ENCODE peak calls at places on chromosomes 1 and 21, in six cellular contexts. Y, K, U, Z, O and V are unnamed samples.

GRCh38 chr21:26798856-26799751 is 46.1 kb downstream of the ADAMTS1 start:
- DNase-seq in Y (no peak), K (no peak), U (no peak), Z (no peak), O (no peak), V (no peak)

GRCh38 chr1:9728451-9729295 is 77.1 kb downstream of the PIK3CD start:
- DNase-seq in Y (no peak), K (no peak), U (no peak), Z (no peak), O (peak; percentile 63), V (no peak)

GRCh38 chr1:6461538-6462411 is 4.2 kb downstream of the TNFRSF25 start:
- DNase-seq in Y (no peak), K (no peak), U (no peak), Z (no peak), O (no peak), V (no peak)

GRCh38 chr21:32587112-32587511 is 1.8 kb upstream of the TCP10L start:
- DNase-seq in Y (no peak), K (no peak), U (no peak), Z (no peak), O (peak; percentile 47), V (no peak)

GRCh38 chr1:202656057-202656456 is 54.2 kb downstream of the SYT2 start:
- DNase-seq in Y (no peak), K (peak; percentile 59), U (no peak), Z (no peak), O (no peak), V (no peak)

GRCh38 chr1:222114536-222115156 is 372.8 kb upstream of the DUSP10 start:
- DNase-seq in Y (no peak), K (no peak), U (no peak), Z (no peak), O (no peak), V (no peak)

GRCh38 chr1:91611498-91611917 is 110.9 kb downstream of the CDC7 start:
- DNase-seq in Y (no peak), K (no peak), U (no peak), Z (no peak), O (no peak), V (no peak)

GRCh38 chr1:84632975-84633427 is 57.3 kb downstream of the SSX2IP start:
- DNase-seq in Y (no peak), K (no peak), U (no peak), Z (no peak), O (no peak), V (no peak)

GRCh38 chr1:172851077-172851476 is 192.2 kb downstream of the FASLG start:
- DNase-seq in Y (no peak), K (no peak), U (no peak), Z (no peak), O (no peak), V (no peak)

GRCh38 chr21:38258803-38259485 is 2.2 kb downstream of the KCNJ15 start:
- DNase-seq in Y (no peak), K (no peak), U (no peak), Z (no peak), O (no peak), V (no peak)

GRCh38 chr1:25631750-25632495 is 15.3 kb downstream of the MAN1C1 start:
- DNase-seq in Y (no peak), K (peak; percentile 27), U (no peak), Z (peak; percentile 51), O (no peak), V (no peak)

GRCh38 chr1:175191654-175192053 is 922 bp downstream of the KIAA0040 start:
- DNase-seq in Y (no peak), K (no peak), U (no peak), Z (no peak), O (no peak), V (no peak)

GRCh38 chr1:175192630-175193338 is at the start of gene KIAA0040:
- DNase-seq in Y (no peak), K (peak; percentile 72), U (peak; percentile 78), Z (peak; percentile 67), O (peak; percentile 89), V (no peak)

GRCh38 chr1:175195281-175195680 is 2.7 kb upstream of the KIAA0040 start:
- DNase-seq in Y (no peak), K (no peak), U (no peak), Z (no peak), O (no peak), V (no peak)

GRCh38 chr1:175193339-175193950 is 869 bp upstream of the KIAA0040 start:
- DNase-seq in Y (no peak), K (no peak), U (no peak), Z (no peak), O (no peak), V (no peak)

GRCh38 chr1:175192111-175192629 is 406 bp downstream of the KIAA0040 start:
- DNase-seq in Y (no peak), K (peak; percentile 60), U (peak; percentile 85), Z (peak; percentile 61), O (peak; percentile 81), V (no peak)
- H3K27ac ChIP-seq in Y (peak overlapping the region; percentile 94), K (no peak overlapping the region), U (peak overlapping the region; percentile 97), Z (peak overlapping the region; percentile 80), O (no peak overlapping the region), V (peak overlapping the region; percentile 90)

DNA sequence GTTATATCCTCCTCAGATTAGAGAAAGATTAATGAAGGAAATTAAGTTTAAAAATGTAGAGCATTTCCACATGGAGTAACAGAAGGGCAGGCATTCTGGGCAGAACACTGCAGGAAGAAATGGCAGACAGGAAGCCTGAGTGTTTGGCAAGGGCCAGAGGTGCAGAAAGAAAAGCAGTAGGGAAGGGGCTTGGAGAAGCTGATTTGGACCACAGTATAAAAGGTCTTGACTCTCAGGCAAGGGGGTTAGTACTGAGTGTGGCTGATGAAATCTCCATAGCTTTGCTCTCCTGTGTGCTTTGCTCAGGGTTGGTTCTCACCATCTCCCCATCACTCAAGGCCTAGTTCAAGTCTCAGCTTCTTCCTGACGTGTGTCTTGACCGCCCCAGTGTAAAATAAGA is 80.2 kb downstream of the SLC45A1 start:
- DNase-seq in Y (no peak), K (no peak), U (no peak), Z (no peak), O (no peak), V (peak; percentile 72)
- H3K27ac ChIP-seq in Y (peak overlapping the region; percentile 84), K (no peak overlapping the region), U (peak overlapping the region; percentile 71), Z (peak overlapping the region; percentile 73), O (no peak overlapping the region), V (peak overlapping the region; percentile 49)

GRCh38 chr1:151512326-151512725 is 1.1 kb downstream of the CGN start:
- DNase-seq in Y (no peak), K (no peak), U (no peak), Z (no peak), O (no peak), V (no peak)
- H3K27ac ChIP-seq in Y (peak overlapping the region; percentile 74), K (no peak overlapping the region), U (peak overlapping the region; percentile 94), Z (no peak overlapping the region), O (no peak overlapping the region), V (no peak overlapping the region)

GRCh38 chr1:156892190-156893047 is 1.1 kb upstream of the PEAR1 start:
- DNase-seq in Y (no peak), K (peak; percentile 97), U (peak; percentile 84), Z (peak; percentile 93), O (peak; percentile 98), V (no peak)

GRCh38 chr1:156895408-156895874 is 1.9 kb downstream of the PEAR1 start:
- DNase-seq in Y (no peak), K (no peak), U (no peak), Z (no peak), O (no peak), V (no peak)

GRCh38 chr1:156894001-156894400 is 483 bp downstream of the PEAR1 start:
- DNase-seq in Y (no peak), K (no peak), U (no peak), Z (no peak), O (no peak), V (no peak)

GRCh38 chr1:156894711-156895407 is 1.3 kb downstream of the PEAR1 start:
- DNase-seq in Y (no peak), K (no peak), U (no peak), Z (peak; percentile 50), O (no peak), V (no peak)

GRCh38 chr1:156893048-156893953 is at the start of gene PEAR1:
- DNase-seq in Y (no peak), K (peak; percentile 78), U (no peak), Z (peak; percentile 70), O (no peak), V (no peak)
- H3K27ac ChIP-seq in Y (peak within 1 kb of the TSS; percentile 89), K (no peak within 1 kb of the TSS), U (peak within 1 kb of the TSS; percentile 78), Z (peak within 1 kb of the TSS; percentile 90), O (no peak within 1 kb of the TSS), V (peak within 1 kb of the TSS; percentile 89)

GRCh38 chr1:109377698-109378097 is 20.0 kb downstream of the SORT1 start:
- DNase-seq in Y (no peak), K (no peak), U (no peak), Z (no peak), O (no peak), V (no peak)

GRCh38 chr1:109379422-109379821 is 18.3 kb downstream of the SORT1 start:
- DNase-seq in Y (no peak), K (no peak), U (no peak), Z (no peak), O (no peak), V (no peak)

GRCh38 chr1:109383087-109383779 is 14.5 kb downstream of the SORT1 start:
- DNase-seq in Y (no peak), K (no peak), U (no peak), Z (no peak), O (no peak), V (no peak)

GRCh38 chr1:109381573-109381972 is 16.1 kb downstream of the SORT1 start:
- DNase-seq in Y (no peak), K (no peak), U (no peak), Z (no peak), O (no peak), V (no peak)

GRCh38 chr1:109379907-109380306 is 17.8 kb downstream of the SORT1 start:
- DNase-seq in Y (no peak), K (no peak), U (no peak), Z (no peak), O (no peak), V (no peak)
- H3K27ac ChIP-seq in Y (no peak overlapping the region), K (no peak overlapping the region), U (no peak overlapping the region), Z (no peak overlapping the region), O (no peak overlapping the region), V (no peak overlapping the region)

GRCh38 chr1:108199781-108200626 is at the start of gene SLC25A24:
- DNase-seq in Y (peak; percentile 21), K (peak; percentile 83), U (peak; percentile 74), Z (peak; percentile 73), O (peak; percentile 92), V (peak; percentile 89)

GRCh38 chr1:108201682-108202081 is 1.5 kb upstream of the SLC25A24 start:
- DNase-seq in Y (no peak), K (no peak), U (no peak), Z (no peak), O (no peak), V (no peak)

GRCh38 chr1:108199231-108199657 is 899 bp downstream of the SLC25A24 start:
- DNase-seq in Y (no peak), K (no peak), U (no peak), Z (no peak), O (no peak), V (no peak)

GRCh38 chr1:108200627-108201106 is 524 bp upstream of the SLC25A24 start:
- DNase-seq in Y (no peak), K (no peak), U (no peak), Z (peak; percentile 22), O (no peak), V (no peak)
- H3K27ac ChIP-seq in Y (peak overlapping the region; percentile 93), K (no peak overlapping the region), U (peak overlapping the region; percentile 90), Z (peak overlapping the region; percentile 92), O (peak overlapping the region; percentile 88), V (peak overlapping the region; percentile 97)

GRCh38 chr1:230864441-230864840 is 3.9 kb downstream of the C1orf198 start:
- DNase-seq in Y (no peak), K (no peak), U (no peak), Z (no peak), O (no peak), V (no peak)
- H3K27ac ChIP-seq in Y (peak overlapping the region; percentile 11), K (no peak overlapping the region), U (peak overlapping the region; percentile 96), Z (no peak overlapping the region), O (peak overlapping the region; percentile 87), V (peak overlapping the region; percentile 85)